ENCODE peak calls at places on chromosomes 3 and 15, in five cellular contexts. R is activated CD4-positive, alpha-beta T cell treated with anti-CD3 and anti-CD28 coated beads, Interleukin-2, amount 10 ng/mL, durations not matched to agents 7 days and 5 days; E is left colon; J is H4; Z is omental fat pad. B is an unnamed sample.

GRCh38 chr3:190192087-190192486 is 71.4 kb upstream of the P3H2 start:
- DNase-seq in R (no peak), E (no peak), J (no peak), Z (no peak), B (no peak)

GRCh38 chr15:89217686-89218376 is 3.5 kb downstream of the RLBP1 start:
- DNase-seq in R (no peak), E (no peak), J (no peak), Z (no peak), B (no peak)

GRCh38 chr3:185924375-185924774 is 13.4 kb downstream of the TRA2B start:
- DNase-seq in R (no peak), E (no peak), J (no peak), Z (no peak), B (no peak)

GRCh38 chr3:165954171-165954570 is 116.9 kb upstream of the BCHE start:
- DNase-seq in R (no peak), E (no peak), J (no peak), Z (no peak), B (no peak)

GRCh38 chr3:195416795-195417194 is 26.0 kb downstream of the ACAP2 start:
- DNase-seq in R (no peak), E (no peak), J (no peak), Z (no peak), B (no peak)

GRCh38 chr3:189771842-189772494 is 140.8 kb downstream of the TP63 start:
- DNase-seq in R (no peak), E (no peak), J (no peak), Z (no peak), B (no peak)

GRCh38 chr3:145678401-145678800 is 482.6 kb downstream of the PLOD2 start:
- DNase-seq in R (no peak), E (no peak), J (no peak), Z (no peak), B (no peak)

GRCh38 chr3:188946837-188947236 is 224.9 kb upstream of the TPRG1 start:
- DNase-seq in R (no peak), E (no peak), J (no peak), Z (no peak), B (no peak)

GRCh38 chr3:30098656-30099454 is 507.5 kb upstream of the TGFBR2 start:
- DNase-seq in R (no peak), E (no peak), J (no peak), Z (no peak), B (no peak)

GRCh38 chr3:195756935-195757302 is 36.1 kb downstream of the MUC20 start:
- DNase-seq in R (no peak), E (peak; percentile 18), J (peak; percentile 51), Z (no peak), B (no peak)

GRCh38 chr15:70882361-70882760 is 9.9 kb downstream of the THAP10 start:
- DNase-seq in R (no peak), E (no peak), J (no peak), Z (no peak), B (no peak)

GRCh38 chr3:156862338-156862737 is 36.2 kb downstream of the LEKR1 start:
- DNase-seq in R (no peak), E (no peak), J (no peak), Z (no peak), B (no peak)

GRCh38 chr3:43866529-43867353 is 176.0 kb downstream of the ABHD5 start:
- DNase-seq in R (no peak), E (no peak), J (peak; percentile 13), Z (no peak), B (no peak)

GRCh38 chr3:137992592-137992991 is 17.4 kb upstream of the CLDN18 start:
- DNase-seq in R (no peak), E (no peak), J (no peak), Z (no peak), B (no peak)

GRCh38 chr3:184685055-184685454 is 26.8 kb downstream of the MAGEF1 start:
- DNase-seq in R (no peak), E (no peak), J (no peak), Z (no peak), B (no peak)

GRCh38 chr3:125055165-125055912 is 458 bp downstream of the HEG1 start:
- DNase-seq in R (peak; percentile 11), E (no peak), J (no peak), Z (no peak), B (peak; percentile 65)

GRCh38 chr3:45938858-45939257 is 4.4 kb upstream of the CXCR6 start:
- DNase-seq in R (peak; percentile 91), E (peak; percentile 71), J (peak; percentile 75), Z (peak; percentile 89), B (peak; percentile 81)

GRCh38 chr3:150497956-150498355 is 48.3 kb downstream of the SERP1 start:
- DNase-seq in R (no peak), E (no peak), J (peak; percentile 63), Z (no peak), B (no peak)

GRCh38 chr3:131795382-131796085 is 239.3 kb downstream of the CPNE4 start:
- DNase-seq in R (no peak), E (no peak), J (peak; percentile 20), Z (no peak), B (no peak)

GRCh38 chr3:119025390-119025789 is 9.3 kb downstream of the IGSF11 start:
- DNase-seq in R (no peak), E (no peak), J (no peak), Z (no peak), B (no peak)

GRCh38 chr15:54840999-54841398 is 355.7 kb downstream of the RSL24D1 start:
- DNase-seq in R (no peak), E (no peak), J (no peak), Z (no peak), B (no peak)

GRCh38 chr3:52231502-52232278 is 6.2 kb upstream of the TLR9 start:
- DNase-seq in R (peak; percentile 78), E (peak; percentile 69), J (peak; percentile 29), Z (peak; percentile 49), B (peak; percentile 79)

GRCh38 chr15:66942649-66943390 is 122.6 kb upstream of the SMAD3 start:
- DNase-seq in R (no peak), E (peak; percentile 9), J (no peak), Z (no peak), B (no peak)

GRCh38 chr15:79067434-79067833 is 23.1 kb downstream of the RASGRF1 start:
- DNase-seq in R (no peak), E (peak; percentile 55), J (no peak), Z (no peak), B (no peak)

GRCh38 chr3:59654120-59654952 is 604.5 kb upstream of the CFAP20DC start:
- DNase-seq in R (no peak), E (no peak), J (no peak), Z (no peak), B (no peak)

GRCh38 chr3:190696777-190697501 is 165.6 kb downstream of the GMNC start:
- DNase-seq in R (peak; percentile 8), E (no peak), J (peak; percentile 40), Z (no peak), B (no peak)

GRCh38 chr15:67043939-67044771 is 21.2 kb upstream of the SMAD3 start:
- DNase-seq in R (no peak), E (no peak), J (peak; percentile 90), Z (no peak), B (no peak)

GRCh38 chr3:10688126-10688525 is 127.9 kb upstream of the SLC6A11 start:
- DNase-seq in R (no peak), E (no peak), J (no peak), Z (no peak), B (no peak)